ENCODE peak calls at places on chromosome 2, in ten cellular contexts. W is activated T-cell treated with anti-CD3 and anti-CD28 coated beads, Interleukin-2, amount 50 U/mL, for 1 hour; P is GM03348; L is left cardiac atrium; C is activated CD8-positive, alpha-beta T cell treated with anti-CD3 and anti-CD28 coated beads for 36 hours; A is H1; F is stimulated activated CD8-positive, alpha-beta memory T cell treated with anti-CD3 and anti-CD28 coated beads, Interleukin-7, amount 100 ng/mL, for 24 hours; T is Panc1; K is T-helper 9 cell; S is RWPE1. O is an unnamed sample.

GRCh38 chr2:25586726-25587144 is 86.6 kb downstream of the DTNB start:
- DNase-seq in W (no peak), P (no peak), L (no peak), C (peak; percentile 40), A (no peak), F (no peak), T (no peak), K (no peak), S (no peak), O (no peak)

GRCh38 chr2:226334981-226335720 is 464.5 kb downstream of the IRS1 start:
- DNase-seq in W (no peak), P (no peak), L (no peak), C (no peak), A (no peak), F (no peak), T (no peak), K (no peak), S (no peak), O (peak; percentile 77)

GRCh38 chr2:236541008-236541562 is 28.5 kb upstream of the ACKR3 start:
- DNase-seq in W (no peak), P (peak; percentile 57), L (no peak), C (no peak), A (no peak), F (no peak), T (no peak), K (no peak), S (no peak), O (no peak)

GRCh38 chr2:44780406-44780805 is 161.1 kb upstream of the SIX3 start:
- DNase-seq in W (no peak), P (no peak), L (no peak), C (no peak), A (no peak), F (no peak), T (no peak), K (no peak), S (no peak), O (no peak)

GRCh38 chr2:241924069-241924908 is 54.8 kb downstream of the RTP5 start:
- DNase-seq in W (peak; percentile 3), P (no peak), L (no peak), C (peak; percentile 8), A (no peak), F (no peak), T (no peak), K (no peak), S (no peak), O (no peak)

GRCh38 chr2:149729575-149729974 is 142.0 kb upstream of the MMADHC start:
- DNase-seq in W (no peak), P (no peak), L (no peak), C (no peak), A (no peak), F (no peak), T (no peak), K (no peak), S (no peak), O (no peak)

GRCh38 chr2:202858601-202859000 is 13.0 kb downstream of the ICA1L start:
- DNase-seq in W (no peak), P (no peak), L (no peak), C (no peak), A (no peak), F (no peak), T (no peak), K (no peak), S (no peak), O (no peak)

GRCh38 chr2:117856415-117857210 is 42.1 kb downstream of the DDX18 start:
- DNase-seq in W (no peak), P (peak; percentile 85), L (no peak), C (no peak), A (peak; percentile 23), F (no peak), T (peak; percentile 80), K (no peak), S (peak; percentile 66), O (no peak)

GRCh38 chr2:238119756-238120462 is 18.6 kb upstream of the KLHL30 start:
- DNase-seq in W (no peak), P (no peak), L (peak; percentile 14), C (no peak), A (no peak), F (no peak), T (no peak), K (no peak), S (no peak), O (peak; percentile 17)

GRCh38 chr2:143705108-143705686 is 576.0 kb downstream of the ARHGAP15 start:
- DNase-seq in W (no peak), P (no peak), L (no peak), C (no peak), A (no peak), F (no peak), T (no peak), K (no peak), S (peak; percentile 20), O (no peak)

GRCh38 chr2:72757177-72757775 is 68.6 kb downstream of the EXOC6B start:
- DNase-seq in W (no peak), P (peak; percentile 7), L (no peak), C (no peak), A (no peak), F (no peak), T (no peak), K (no peak), S (peak; percentile 67), O (no peak)

GRCh38 chr2:25411281-25411680 is 69.6 kb upstream of the DNMT3A start:
- DNase-seq in W (no peak), P (no peak), L (no peak), C (no peak), A (no peak), F (no peak), T (no peak), K (no peak), S (no peak), O (peak; percentile 68)

GRCh38 chr2:121689356-121689755 is 40.1 kb upstream of the CLASP1 start:
- DNase-seq in W (no peak), P (peak; percentile 61), L (peak; percentile 31), C (no peak), A (no peak), F (no peak), T (no peak), K (no peak), S (peak; percentile 51), O (no peak)

GRCh38 chr2:113237604-113238003 is 41.1 kb downstream of the PAX8 start:
- DNase-seq in W (no peak), P (no peak), L (no peak), C (no peak), A (no peak), F (no peak), T (no peak), K (no peak), S (no peak), O (no peak)